ENCODE peak calls at places on chromosomes 13 and 19, in seven cellular contexts. One of them, this sample, is unnamed. For H3K36me3, the result is how much of the 10 kb centered on the place peaks cover.

GRCh38 chr13:40236566-40237168 is 429.8 kb downstream of the FOXO1 start:
- DNase-seq in thoracic aorta: peak
- DNase-seq in heart right ventricle: no peak
- DNase-seq in mesendoderm: no peak
- DNase-seq in mammary epithelial cell: no peak
- DNase-seq in thyroid gland: peak
- DNase-seq in SK-N-SH: no peak
- DNase-seq in this sample: peak

GRCh38 chr13:29654807-29655547 is 59.5 kb upstream of the SLC7A1 start:
- DNase-seq in SK-N-SH: no peak
- DNase-seq in thoracic aorta: no peak
- DNase-seq in thyroid gland: no peak
- DNase-seq in mesendoderm: no peak
- DNase-seq in heart right ventricle: no peak
- DNase-seq in mammary epithelial cell: peak
- DNase-seq in this sample: no peak

GRCh38 chr19:14305706-14306105 is 75.5 kb upstream of the ADGRE5 start:
- DNase-seq in mammary epithelial cell: no peak
- DNase-seq in SK-N-SH: no peak
- DNase-seq in thyroid gland: no peak
- DNase-seq in mesendoderm: no peak
- DNase-seq in heart right ventricle: no peak
- DNase-seq in thoracic aorta: no peak
- DNase-seq in this sample: no peak

GRCh38 chr13:26605845-26606244 is 48.4 kb downstream of the WASF3 start:
- DNase-seq in SK-N-SH: no peak
- DNase-seq in thyroid gland: no peak
- DNase-seq in mesendoderm: peak
- DNase-seq in thoracic aorta: no peak
- DNase-seq in heart right ventricle: no peak
- DNase-seq in mammary epithelial cell: no peak
- DNase-seq in this sample: no peak

GRCh38 chr13:107842562-107843180 is 372.7 kb downstream of the LIG4 start:
- DNase-seq in SK-N-SH: no peak
- DNase-seq in thyroid gland: no peak
- DNase-seq in thoracic aorta: no peak
- DNase-seq in mammary epithelial cell: peak
- DNase-seq in mesendoderm: peak
- DNase-seq in heart right ventricle: no peak
- DNase-seq in this sample: no peak

GRCh38 chr19:30135797-30136196 is 193.8 kb downstream of the URI1 start:
- DNase-seq in heart right ventricle: no peak
- DNase-seq in mammary epithelial cell: no peak
- DNase-seq in SK-N-SH: peak
- DNase-seq in thyroid gland: no peak
- DNase-seq in mesendoderm: no peak
- DNase-seq in thoracic aorta: no peak
- DNase-seq in this sample: no peak

GRCh38 chr13:99658266-99658991 is 157.2 kb downstream of the TM9SF2 start:
- DNase-seq in SK-N-SH: peak
- DNase-seq in thyroid gland: peak
- DNase-seq in mesendoderm: peak
- DNase-seq in mammary epithelial cell: peak
- DNase-seq in thoracic aorta: no peak
- DNase-seq in heart right ventricle: peak
- DNase-seq in this sample: peak

GRCh38 chr19:3324405-3324856 is 42.0 kb upstream of the NFIC start:
- DNase-seq in mesendoderm: peak
- DNase-seq in mammary epithelial cell: no peak
- DNase-seq in thoracic aorta: no peak
- DNase-seq in SK-N-SH: peak
- DNase-seq in heart right ventricle: peak
- DNase-seq in thyroid gland: peak
- DNase-seq in this sample: peak

GRCh38 chr19:5960005-5961001 is 17.6 kb downstream of the RANBP3 start:
- DNase-seq in mesendoderm: no peak
- DNase-seq in thyroid gland: peak
- DNase-seq in SK-N-SH: peak
- DNase-seq in mammary epithelial cell: no peak
- DNase-seq in thoracic aorta: no peak
- DNase-seq in heart right ventricle: peak
- DNase-seq in this sample: no peak

GRCh38 chr19:17811103-17811502 is 10.2 kb downstream of the INSL3 start:
- DNase-seq in mesendoderm: no peak
- DNase-seq in thyroid gland: no peak
- DNase-seq in thoracic aorta: no peak
- DNase-seq in mammary epithelial cell: no peak
- DNase-seq in SK-N-SH: no peak
- DNase-seq in heart right ventricle: no peak
- DNase-seq in this sample: no peak

GRCh38 chr13:91904597-91904996 is 506.2 kb downstream of the GPC5 start:
- DNase-seq in heart right ventricle: no peak
- DNase-seq in SK-N-SH: no peak
- DNase-seq in thyroid gland: no peak
- DNase-seq in thoracic aorta: no peak
- DNase-seq in mesendoderm: no peak
- DNase-seq in mammary epithelial cell: no peak
- DNase-seq in this sample: no peak

GRCh38 chr19:55654833-55655647 is at the start of gene U2AF2:
- DNase-seq in mesendoderm: peak
- DNase-seq in thoracic aorta: peak
- DNase-seq in SK-N-SH: peak
- DNase-seq in heart right ventricle: peak
- DNase-seq in mammary epithelial cell: peak
- DNase-seq in thyroid gland: peak
- DNase-seq in this sample: peak

GRCh38 chr19:33482486-33482885 is 39.1 kb downstream of the PEPD start:
- DNase-seq in thyroid gland: no peak
- DNase-seq in mesendoderm: no peak
- DNase-seq in thoracic aorta: no peak
- DNase-seq in mammary epithelial cell: no peak
- DNase-seq in heart right ventricle: no peak
- DNase-seq in SK-N-SH: no peak
- DNase-seq in this sample: peak

GRCh38 chr19:12944064-12944674 is 1.5 kb upstream of the RAD23A start:
- DNase-seq in SK-N-SH: no peak
- DNase-seq in heart right ventricle: no peak
- DNase-seq in mesendoderm: no peak
- DNase-seq in mammary epithelial cell: no peak
- DNase-seq in thyroid gland: no peak
- DNase-seq in thoracic aorta: no peak
- DNase-seq in this sample: no peak
- H3K36me3 ChIP-seq in SK-N-SH: half or more
- H3K36me3 ChIP-seq in heart right ventricle: half or more
- H3K36me3 ChIP-seq in mesendoderm: under half
- H3K36me3 ChIP-seq in mammary epithelial cell: under half
- H3K36me3 ChIP-seq in thyroid gland: half or more
- H3K36me3 ChIP-seq in thoracic aorta: half or more
- H3K36me3 ChIP-seq in this sample: under half

DNA sequence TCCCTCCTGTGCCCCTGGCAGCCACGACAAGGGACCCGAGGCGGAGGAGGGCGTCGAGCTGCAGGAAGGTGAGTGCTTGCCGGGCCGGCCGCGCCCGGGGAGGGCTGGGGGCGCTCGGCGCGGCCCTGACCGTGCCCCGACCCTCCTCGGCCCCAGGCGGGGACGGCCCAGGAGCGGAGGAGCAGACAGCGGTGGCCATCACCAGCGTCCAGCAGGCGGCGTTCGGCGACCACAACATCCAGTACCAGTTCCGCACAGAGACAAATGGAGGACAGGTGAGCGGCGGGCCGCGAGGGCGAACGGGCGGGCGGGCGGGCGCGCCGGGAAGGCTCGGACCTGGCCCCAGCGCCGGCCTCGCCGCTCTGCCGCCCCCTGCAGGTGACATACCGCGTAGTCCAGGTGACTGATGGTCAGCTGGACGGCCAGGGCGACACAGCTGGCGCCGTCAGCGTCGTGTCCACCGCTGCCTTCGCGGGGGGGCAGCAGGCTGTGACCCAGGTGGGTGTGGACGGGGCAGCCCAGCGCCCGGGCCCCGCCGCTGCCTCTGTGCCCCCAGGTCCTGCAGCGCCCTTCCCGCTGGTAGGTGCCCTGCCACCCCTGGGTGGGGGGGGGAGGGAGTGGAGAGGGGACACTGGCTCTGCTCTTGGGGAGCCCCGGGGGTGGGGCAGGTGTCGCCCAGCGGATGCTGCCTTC is 809 bp downstream of the USF2 start:
- DNase-seq in thoracic aorta: no peak
- DNase-seq in mammary epithelial cell: peak
- DNase-seq in heart right ventricle: peak
- DNase-seq in mesendoderm: peak
- DNase-seq in thyroid gland: peak
- DNase-seq in SK-N-SH: peak
- DNase-seq in this sample: peak
- H3K36me3 ChIP-seq in thoracic aorta: under half
- H3K36me3 ChIP-seq in mammary epithelial cell: under half
- H3K36me3 ChIP-seq in heart right ventricle: under half
- H3K36me3 ChIP-seq in mesendoderm: under half
- H3K36me3 ChIP-seq in thyroid gland: under half
- H3K36me3 ChIP-seq in SK-N-SH: under half
- H3K36me3 ChIP-seq in this sample: under half

GRCh38 chr19:51948979-51949378 is 21.7 kb downstream of the ZNF613 start:
- DNase-seq in heart right ventricle: peak
- DNase-seq in mammary epithelial cell: no peak
- DNase-seq in thyroid gland: peak
- DNase-seq in SK-N-SH: peak
- DNase-seq in thoracic aorta: no peak
- DNase-seq in mesendoderm: no peak
- DNase-seq in this sample: no peak
- H3K36me3 ChIP-seq in heart right ventricle: under half
- H3K36me3 ChIP-seq in mammary epithelial cell: under half
- H3K36me3 ChIP-seq in thyroid gland: under half
- H3K36me3 ChIP-seq in SK-N-SH: under half
- H3K36me3 ChIP-seq in thoracic aorta: under half
- H3K36me3 ChIP-seq in mesendoderm: under half
- H3K36me3 ChIP-seq in this sample: under half

GRCh38 chr13:110480161-110480560 is 81.4 kb downstream of the RAB20 start:
- DNase-seq in mammary epithelial cell: no peak
- DNase-seq in thyroid gland: no peak
- DNase-seq in mesendoderm: peak
- DNase-seq in SK-N-SH: no peak
- DNase-seq in thoracic aorta: no peak
- DNase-seq in heart right ventricle: no peak
- DNase-seq in this sample: no peak
- H3K36me3 ChIP-seq in mammary epithelial cell: under half
- H3K36me3 ChIP-seq in thyroid gland: half or more
- H3K36me3 ChIP-seq in mesendoderm: under half
- H3K36me3 ChIP-seq in SK-N-SH: under half
- H3K36me3 ChIP-seq in thoracic aorta: half or more
- H3K36me3 ChIP-seq in heart right ventricle: half or more
- H3K36me3 ChIP-seq in this sample: under half

GRCh38 chr19:46611791-46612190 is 10.7 kb downstream of the CALM3 start:
- DNase-seq in thoracic aorta: no peak
- DNase-seq in mammary epithelial cell: no peak
- DNase-seq in heart right ventricle: no peak
- DNase-seq in SK-N-SH: peak
- DNase-seq in thyroid gland: no peak
- DNase-seq in mesendoderm: no peak
- DNase-seq in this sample: no peak

GRCh38 chr19:46608581-46609345 is 7.6 kb downstream of the CALM3 start:
- DNase-seq in thoracic aorta: no peak
- DNase-seq in thyroid gland: no peak
- DNase-seq in heart right ventricle: no peak
- DNase-seq in mammary epithelial cell: no peak
- DNase-seq in SK-N-SH: peak
- DNase-seq in mesendoderm: no peak
- DNase-seq in this sample: no peak

GRCh38 chr19:46609511-46610412 is 8.6 kb downstream of the CALM3 start:
- DNase-seq in thyroid gland: peak
- DNase-seq in SK-N-SH: peak
- DNase-seq in mammary epithelial cell: no peak
- DNase-seq in heart right ventricle: no peak
- DNase-seq in thoracic aorta: no peak
- DNase-seq in mesendoderm: no peak
- DNase-seq in this sample: no peak

GRCh38 chr19:46610851-46611770 is 10.0 kb downstream of the CALM3 start:
- DNase-seq in thyroid gland: peak
- DNase-seq in mesendoderm: no peak
- DNase-seq in heart right ventricle: no peak
- DNase-seq in SK-N-SH: peak
- DNase-seq in thoracic aorta: no peak
- DNase-seq in mammary epithelial cell: no peak
- DNase-seq in this sample: no peak

GRCh38 chr19:46610413-46610775 is 9.3 kb downstream of the CALM3 start:
- DNase-seq in SK-N-SH: peak
- DNase-seq in mammary epithelial cell: no peak
- DNase-seq in thoracic aorta: no peak
- DNase-seq in heart right ventricle: no peak
- DNase-seq in thyroid gland: peak
- DNase-seq in mesendoderm: no peak
- DNase-seq in this sample: no peak
- H3K36me3 ChIP-seq in SK-N-SH: half or more
- H3K36me3 ChIP-seq in mammary epithelial cell: under half
- H3K36me3 ChIP-seq in thoracic aorta: under half
- H3K36me3 ChIP-seq in heart right ventricle: half or more
- H3K36me3 ChIP-seq in thyroid gland: under half
- H3K36me3 ChIP-seq in mesendoderm: under half
- H3K36me3 ChIP-seq in this sample: under half

GRCh38 chr19:23345838-23346237 is 49.4 kb downstream of the ZNF91 start:
- DNase-seq in heart right ventricle: no peak
- DNase-seq in mesendoderm: peak
- DNase-seq in mammary epithelial cell: no peak
- DNase-seq in thyroid gland: no peak
- DNase-seq in SK-N-SH: no peak
- DNase-seq in thoracic aorta: no peak
- DNase-seq in this sample: no peak
- H3K36me3 ChIP-seq in heart right ventricle: half or more
- H3K36me3 ChIP-seq in mesendoderm: under half
- H3K36me3 ChIP-seq in mammary epithelial cell: under half
- H3K36me3 ChIP-seq in thyroid gland: under half
- H3K36me3 ChIP-seq in SK-N-SH: under half
- H3K36me3 ChIP-seq in thoracic aorta: under half
- H3K36me3 ChIP-seq in this sample: under half

GRCh38 chr19:49094505-49095482 is 9.5 kb downstream of the SNRNP70 start:
- DNase-seq in SK-N-SH: no peak
- DNase-seq in thyroid gland: no peak
- DNase-seq in heart right ventricle: peak
- DNase-seq in mesendoderm: no peak
- DNase-seq in thoracic aorta: no peak
- DNase-seq in mammary epithelial cell: no peak
- DNase-seq in this sample: no peak

GRCh38 chr19:49091391-49092038 is 6.3 kb downstream of the SNRNP70 start:
- DNase-seq in mesendoderm: no peak
- DNase-seq in mammary epithelial cell: no peak
- DNase-seq in heart right ventricle: no peak
- DNase-seq in thyroid gland: no peak
- DNase-seq in thoracic aorta: no peak
- DNase-seq in SK-N-SH: no peak
- DNase-seq in this sample: no peak

GRCh38 chr19:49097453-49098288 is 12.4 kb downstream of the SNRNP70 start:
- DNase-seq in mesendoderm: peak
- DNase-seq in SK-N-SH: peak
- DNase-seq in mammary epithelial cell: peak
- DNase-seq in thoracic aorta: no peak
- DNase-seq in heart right ventricle: peak
- DNase-seq in thyroid gland: peak
- DNase-seq in this sample: peak

DNA sequence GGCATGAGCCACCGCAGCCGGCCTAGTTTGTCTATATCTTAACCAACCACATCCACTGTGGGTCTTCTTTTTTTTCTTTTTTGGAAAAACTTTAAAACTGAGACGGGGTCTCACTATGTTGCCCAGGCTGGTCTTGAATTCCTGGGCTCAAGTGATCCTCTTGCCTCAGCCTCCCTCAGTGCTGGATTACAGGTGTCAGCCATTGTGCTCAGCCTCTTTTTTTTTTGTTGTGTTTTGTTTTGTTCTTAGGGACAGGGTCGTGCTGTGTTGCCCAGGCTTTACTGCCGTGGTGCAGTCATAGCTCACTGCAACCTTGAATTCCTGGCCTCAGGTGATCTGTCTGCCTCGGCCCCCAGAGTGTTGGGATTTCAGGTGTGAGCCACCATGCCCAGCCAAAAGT is 7.4 kb downstream of the SNRNP70 start:
- DNase-seq in thoracic aorta: no peak
- DNase-seq in SK-N-SH: no peak
- DNase-seq in thyroid gland: no peak
- DNase-seq in mammary epithelial cell: no peak
- DNase-seq in heart right ventricle: no peak
- DNase-seq in mesendoderm: no peak
- DNase-seq in this sample: no peak
- H3K36me3 ChIP-seq in thoracic aorta: half or more
- H3K36me3 ChIP-seq in SK-N-SH: under half
- H3K36me3 ChIP-seq in thyroid gland: half or more
- H3K36me3 ChIP-seq in mammary epithelial cell: half or more
- H3K36me3 ChIP-seq in heart right ventricle: half or more
- H3K36me3 ChIP-seq in mesendoderm: under half
- H3K36me3 ChIP-seq in this sample: under half